ENCODE peak calls at places on chromosomes 6 and 20, in five cellular contexts. K, W, Y, G and C are unnamed samples.

GRCh38 chr6:134317471-134318131 is at the start of gene SGK1:
- DNase-seq in Y (peak; percentile 37), K (no peak), W (no peak), G (peak; percentile 43), C (no peak)

GRCh38 chr6:100230115-100230975 is 234.4 kb downstream of the SIM1 start:
- DNase-seq in W (no peak), G (no peak), Y (no peak), K (no peak), C (no peak)

GRCh38 chr6:170067257-170067656 is 223.6 kb downstream of the DLL1 start:
- DNase-seq in W (no peak), Y (no peak), K (peak; percentile 29), G (no peak), C (no peak)

GRCh38 chr20:30919514-30920188 is 337.8 kb upstream of the DEFB115 start:
- DNase-seq in Y (no peak), K (no peak), W (no peak), G (no peak), C (no peak)

GRCh38 chr6:33633462-33634158 is 12.5 kb downstream of the ITPR3 start:
- DNase-seq in W (no peak), G (peak; percentile 87), Y (peak; percentile 88), K (no peak), C (no peak)

GRCh38 chr6:28884423-28885148 is 39.2 kb downstream of the TRIM27 start:
- DNase-seq in W (no peak), K (no peak), Y (no peak), G (no peak), C (no peak)

GRCh38 chr20:47231382-47232042 is 125.0 kb downstream of the ZMYND8 start:
- DNase-seq in Y (no peak), W (no peak), K (no peak), G (no peak), C (no peak)

GRCh38 chr20:58382096-58382495 is 6.9 kb upstream of the VAPB start:
- DNase-seq in K (no peak), W (no peak), G (no peak), Y (no peak), C (no peak)

GRCh38 chr6:21273451-21273850 is 320.1 kb upstream of the SOX4 start:
- DNase-seq in Y (no peak), W (no peak), G (no peak), K (no peak), C (no peak)

GRCh38 chr6:13302751-13303667 is 25.3 kb downstream of the TBC1D7 start:
- DNase-seq in Y (peak; percentile 98), K (peak; percentile 58), W (peak; percentile 99), G (peak; percentile 68), C (peak; percentile 17)

GRCh38 chr6:154386848-154387717 is 30.5 kb upstream of the IPCEF1 start:
- DNase-seq in Y (peak; percentile 65), G (peak; percentile 30), K (no peak), W (peak; percentile 47), C (no peak)